ENCODE peak calls at places on chromosomes 13 and 19, in eight cellular contexts. C, W, G, V, Z, Q, X and P are unnamed samples.

GRCh38 chr19:6239871-6240676 is 39.7 kb downstream of the MLLT1 start:
- DNase-seq in C (no peak), W (no peak), G (no peak), V (no peak), Z (peak; percentile 82), Q (no peak), X (no peak), P (peak; percentile 34)

GRCh38 chr19:48961673-48962028 is 3.5 kb upstream of the FTL start:
- DNase-seq in C (no peak), W (no peak), G (no peak), V (no peak), Z (no peak), Q (no peak), X (no peak), P (no peak)

GRCh38 chr13:94176576-94176975 is 302.9 kb downstream of the DCT start:
- DNase-seq in C (no peak), W (no peak), G (no peak), V (no peak), Z (no peak), Q (no peak), X (no peak), P (no peak)

GRCh38 chr13:27038323-27038722 is 133.3 kb downstream of the USP12 start:
- DNase-seq in C (no peak), W (no peak), G (no peak), V (no peak), Z (no peak), Q (peak; percentile 34), X (no peak), P (no peak)

GRCh38 chr13:24267801-24268200 is 41.6 kb upstream of the C1QTNF9 start:
- DNase-seq in C (no peak), W (no peak), G (no peak), V (no peak), Z (no peak), Q (no peak), X (no peak), P (no peak)

GRCh38 chr19:44824758-44825157 is 15.9 kb downstream of the BCAM start:
- DNase-seq in C (no peak), W (no peak), G (no peak), V (no peak), Z (no peak), Q (no peak), X (no peak), P (no peak)

GRCh38 chr19:40147693-40148347 is 43.4 kb upstream of the MAP3K10 start:
- DNase-seq in C (peak; percentile 100), W (no peak), G (no peak), V (no peak), Z (no peak), Q (no peak), X (no peak), P (peak; percentile 8)

GRCh38 chr13:113471844-113472243 is 18.6 kb upstream of the ADPRHL1 start:
- DNase-seq in C (no peak), W (no peak), G (no peak), V (no peak), Z (no peak), Q (no peak), X (no peak), P (no peak)

GRCh38 chr19:39038098-39038497 is 5.7 kb upstream of the FBXO27 start:
- DNase-seq in C (no peak), W (no peak), G (peak; percentile 78), V (peak; percentile 61), Z (peak; percentile 71), Q (peak; percentile 37), X (no peak), P (peak; percentile 89)

GRCh38 chr19:45499196-45500180 is 1.2 kb downstream of the PPM1N start:
- DNase-seq in C (no peak), W (no peak), G (peak; percentile 75), V (no peak), Z (peak; percentile 62), Q (no peak), X (no peak), P (peak; percentile 100)

GRCh38 chr13:99655351-99656091 is 154.2 kb downstream of the TM9SF2 start:
- DNase-seq in C (no peak), W (no peak), G (no peak), V (peak; percentile 72), Z (no peak), Q (peak; percentile 90), X (no peak), P (no peak)

GRCh38 chr19:11767633-11768133 is 883 bp downstream of the ZNF441 start:
- DNase-seq in C (no peak), W (no peak), G (peak; percentile 34), V (peak; percentile 72), Z (peak; percentile 57), Q (no peak), X (peak; percentile 31), P (peak; percentile 19)

GRCh38 chr19:41959056-41960053 is at the start of gene RABAC1:
- DNase-seq in C (peak; percentile 45), W (peak; percentile 82), G (peak; percentile 93), V (peak; percentile 83), Z (peak; percentile 95), Q (peak; percentile 85), X (peak; percentile 36), P (peak; percentile 99)

GRCh38 chr19:41957161-41957837 is 1.8 kb downstream of the RABAC1 start:
- DNase-seq in C (no peak), W (no peak), G (no peak), V (no peak), Z (no peak), Q (no peak), X (no peak), P (no peak)

GRCh38 chr19:41956621-41957020 is 2.5 kb downstream of the RABAC1 start:
- DNase-seq in C (no peak), W (no peak), G (no peak), V (no peak), Z (no peak), Q (no peak), X (no peak), P (no peak)

GRCh38 chr19:41957838-41958366 is 1.2 kb downstream of the RABAC1 start:
- DNase-seq in C (peak; percentile 41), W (peak; percentile 66), G (peak; percentile 91), V (peak; percentile 81), Z (peak; percentile 90), Q (peak; percentile 79), X (no peak), P (peak; percentile 94)

GRCh38 chr19:41958367-41959055 is 610 bp downstream of the RABAC1 start:
- DNase-seq in C (no peak), W (no peak), G (peak; percentile 86), V (peak; percentile 64), Z (peak; percentile 91), Q (peak; percentile 40), X (no peak), P (peak; percentile 96)
- TF ChIP-seq CTCF in C (no peak), W (no peak), G (no peak), V (no peak), Z (no peak), Q (no peak), X (no peak), P (no peak)

GRCh38 chr19:35843676-35844481 is 8.4 kb downstream of the NPHS1 start:
- DNase-seq in C (no peak), W (no peak), G (peak; percentile 85), V (no peak), Z (peak; percentile 79), Q (peak; percentile 74), X (no peak), P (peak; percentile 95)
- H3K27me3 ChIP-seq in C (no peaks in the 10 kb centered on the region), W (peaks cover 38% of the 10 kb centered on the region), G (peaks cover 48% of the 10 kb centered on the region), V (peaks cover 29% of the 10 kb centered on the region), Z (peaks cover 47% of the 10 kb centered on the region), Q (no peaks in the 10 kb centered on the region), X (peaks cover 3% of the 10 kb centered on the region), P (peaks cover 34% of the 10 kb centered on the region)

GRCh38 chr19:3851254-3852176 is 17.3 kb downstream of the ZFR2 start:
- DNase-seq in C (no peak), W (no peak), G (no peak), V (no peak), Z (no peak), Q (peak; percentile 39), X (no peak), P (no peak)

GRCh38 chr19:3850320-3850972 is 18.4 kb downstream of the ZFR2 start:
- DNase-seq in C (no peak), W (no peak), G (no peak), V (no peak), Z (no peak), Q (no peak), X (no peak), P (no peak)

GRCh38 chr19:3855321-3855720 is 13.5 kb downstream of the ZFR2 start:
- DNase-seq in C (peak; percentile 8), W (no peak), G (no peak), V (peak; percentile 76), Z (no peak), Q (no peak), X (no peak), P (no peak)

GRCh38 chr19:3852177-3852511 is 16.7 kb downstream of the ZFR2 start:
- DNase-seq in C (no peak), W (no peak), G (no peak), V (no peak), Z (no peak), Q (no peak), X (no peak), P (no peak)

DNA sequence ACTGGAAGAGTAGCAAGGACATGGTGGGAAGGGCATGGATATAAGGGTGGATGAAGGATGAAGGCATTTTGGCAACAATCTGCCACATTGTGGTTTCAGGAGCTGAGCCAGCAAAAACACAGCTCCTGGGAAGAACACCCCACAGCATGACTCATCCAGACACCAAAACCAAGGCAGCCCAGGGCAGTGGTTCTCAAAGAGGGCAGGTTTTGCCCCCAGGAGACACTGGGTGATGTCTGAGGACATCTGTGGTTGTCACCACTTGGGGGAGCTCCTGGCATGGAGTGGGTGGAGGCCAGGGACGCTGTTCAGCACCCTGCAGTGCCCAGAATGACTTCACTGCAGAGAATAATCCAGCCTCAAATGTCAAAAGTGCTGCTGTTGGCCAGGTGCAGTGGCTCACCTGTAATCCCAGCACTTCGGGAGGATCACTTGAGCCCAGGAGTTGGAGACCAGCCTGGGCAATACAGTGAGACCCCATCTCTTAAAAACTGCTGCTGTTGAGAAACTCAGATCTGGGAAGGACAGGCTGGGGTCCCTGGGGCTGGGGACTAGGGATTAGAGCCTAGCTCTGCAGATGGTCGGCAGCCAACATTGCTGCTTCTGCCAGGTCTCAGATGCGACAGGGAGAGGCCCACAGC is 16.1 kb downstream of the ZFR2 start:
- DNase-seq in C (no peak), W (peak; percentile 10), G (peak; percentile 63), V (peak; percentile 31), Z (no peak), Q (peak; percentile 79), X (no peak), P (no peak)
- TF ChIP-seq REST in C (no peak), W (no peak), G (no peak), V (no peak), Z (no peak), Q (no peak), X (no peak), P (no peak)

DNA sequence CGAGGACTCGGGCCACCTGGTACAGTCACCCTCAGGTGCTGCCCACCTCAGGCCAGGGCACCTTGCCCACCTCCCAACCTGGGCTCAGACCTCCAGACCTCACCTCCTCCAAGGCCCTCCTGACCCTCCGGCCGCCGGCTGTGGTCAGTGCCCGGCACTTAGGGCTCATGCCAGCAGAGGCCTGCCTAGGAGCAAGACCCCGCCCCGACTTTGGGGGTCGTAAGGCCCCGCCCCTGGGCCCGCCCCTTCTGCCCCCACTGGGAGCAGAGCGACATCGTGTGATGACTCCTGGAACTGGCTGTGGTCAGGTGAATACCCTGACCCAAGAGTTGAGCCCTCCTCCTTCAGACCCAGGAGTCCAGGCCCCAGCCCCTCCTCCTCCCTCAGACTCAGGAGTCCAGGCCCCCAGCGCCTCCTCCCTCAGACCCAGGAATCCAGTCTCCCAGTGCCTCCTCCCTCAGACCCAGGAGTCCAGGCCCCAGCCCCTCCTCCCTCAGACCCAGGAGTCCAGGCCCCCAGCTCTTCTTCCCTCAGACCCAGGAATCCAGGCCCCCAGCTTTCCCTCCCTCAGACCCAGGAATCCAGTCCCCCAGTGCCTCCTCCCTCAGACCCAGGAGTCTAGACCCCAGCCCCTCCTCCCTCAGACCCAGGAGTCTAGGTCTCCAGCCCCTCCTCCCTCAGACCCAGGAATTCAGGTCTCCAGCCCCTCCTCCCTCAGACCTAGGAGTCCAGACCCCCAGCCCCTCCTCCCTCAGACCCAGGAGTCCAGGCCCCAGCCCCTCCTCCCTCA is at the start of gene SBK2:
- DNase-seq in C (no peak), W (no peak), G (peak; percentile 54), V (peak; percentile 33), Z (peak; percentile 95), Q (no peak), X (no peak), P (peak; percentile 93)
- TF ChIP-seq CTCF in C (no peak), W (no peak), G (peak; percentile 51), V (peak; percentile 70), Z (peak; percentile 30), Q (no peak), X (peak; percentile 4), P (peak; percentile 57)